ENCODE peak calls at places on chromosome 20, in five cellular contexts. U is pancreas, N is upper lobe of right lung, X is transverse colon, W is Panc1. G is an unnamed sample.

GRCh38 chr20:50446351-50447101 is 63.7 kb upstream of the PTPN1 start:
- DNase-seq in N (no peak), X (peak), W (no peak), U (no peak), G (no peak)

GRCh38 chr20:58921564-58921963 is 59.5 kb upstream of the NELFCD start:
- DNase-seq in U (no peak), N (no peak), X (no peak), W (no peak), G (no peak)

GRCh38 chr20:57250607-57251343 is 15.7 kb downstream of the BMP7 start:
- DNase-seq in X (no peak), N (no peak), W (no peak), U (no peak), G (no peak)

GRCh38 chr20:36591854-36592641 is 13.5 kb upstream of the RAB5IF start:
- DNase-seq in W (no peak), U (no peak), N (no peak), X (no peak), G (no peak)

GRCh38 chr20:327041-327945 is 1.9 kb downstream of the SOX12 start:
- DNase-seq in X (peak), N (peak), U (peak), W (no peak), G (peak)

GRCh38 chr20:17936306-17936790 is 32.2 kb downstream of the SNX5 start:
- DNase-seq in X (no peak), U (no peak), N (no peak), W (no peak), G (no peak)

GRCh38 chr20:48826883-48827771 is 672 bp downstream of the PREX1 start:
- DNase-seq in N (peak), U (no peak), W (no peak), X (peak), G (no peak)

GRCh38 chr20:25116746-25117457 is 35.0 kb upstream of the VSX1 start:
- DNase-seq in U (no peak), X (no peak), N (no peak), W (no peak), G (no peak)

GRCh38 chr20:23234311-23235078 is 116.1 kb upstream of the NXT1 start:
- DNase-seq in U (no peak), W (no peak), N (no peak), X (no peak), G (peak)

GRCh38 chr20:61295726-61296628 is 43.9 kb downstream of the CDH4 start:
- DNase-seq in W (no peak), N (no peak), X (no peak), U (no peak), G (no peak)

GRCh38 chr20:1875169-1875554 is 20.0 kb upstream of the SIRPA start:
- DNase-seq in U (no peak), N (no peak), W (no peak), X (no peak), G (no peak)

GRCh38 chr20:19935842-19936241 is 81.3 kb upstream of the NAA20 start:
- DNase-seq in U (peak), W (no peak), X (peak), N (no peak), G (no peak)

GRCh38 chr20:24199493-24199892 is 210.9 kb upstream of the GGTLC1 start:
- DNase-seq in W (no peak), N (no peak), U (no peak), X (no peak), G (no peak)

GRCh38 chr20:8853805-8854338 is 215.0 kb upstream of the PLCB4 start:
- DNase-seq in N (no peak), W (peak), U (no peak), X (no peak), G (no peak)

GRCh38 chr20:19888269-19888669 is 128.9 kb upstream of the NAA20 start:
- DNase-seq in N (no peak), U (no peak), W (no peak), X (peak), G (no peak)

GRCh38 chr20:15986690-15987089 is 586.6 kb downstream of the KIF16B start:
- DNase-seq in N (no peak), U (no peak), X (no peak), W (no peak), G (no peak)

GRCh38 chr20:14114049-14114448 is 118.7 kb downstream of the MACROD2 start:
- DNase-seq in W (no peak), U (no peak), X (no peak), N (no peak), G (no peak)

GRCh38 chr20:10093087-10093591 is 58.4 kb downstream of the ANKEF1 start:
- DNase-seq in N (no peak), X (no peak), U (no peak), W (no peak), G (no peak)

GRCh38 chr20:32582659-32583580 is 2.2 kb downstream of the NOL4L start:
- DNase-seq in U (peak), X (peak), W (no peak), N (no peak), G (no peak)

GRCh38 chr20:19807901-19808300 is 49.8 kb downstream of the RIN2 start:
- DNase-seq in X (no peak), N (no peak), U (no peak), W (no peak), G (no peak)

GRCh38 chr20:32234135-32234808 is 26.6 kb downstream of the POFUT1 start:
- DNase-seq in N (no peak), W (no peak), U (no peak), X (no peak), G (no peak)

GRCh38 chr20:2585811-2586210 is 49.4 kb downstream of the TMC2 start:
- DNase-seq in W (no peak), U (no peak), X (no peak), N (no peak), G (no peak)

GRCh38 chr20:219290-220115 is 7.6 kb upstream of the DEFB129 start:
- DNase-seq in W (peak), X (no peak), U (no peak), N (no peak), G (no peak)

GRCh38 chr20:13205848-13206434 is 15.1 kb upstream of the ISM1 start:
- DNase-seq in W (no peak), X (no peak), N (no peak), U (no peak), G (no peak)

GRCh38 chr20:46364670-46365482 is 41.5 kb downstream of the ELMO2 start:
- DNase-seq in U (no peak), X (no peak), W (no peak), N (no peak), G (no peak)

GRCh38 chr20:47464380-47465101 is 37.1 kb upstream of the NCOA3 start:
- DNase-seq in X (peak), U (no peak), W (peak), N (no peak), G (peak)

GRCh38 chr20:10134176-10134575 is 84.5 kb upstream of the SNAP25 start:
- DNase-seq in N (no peak), X (no peak), U (no peak), W (no peak), G (no peak)

GRCh38 chr20:48717095-48717958 is 110.5 kb downstream of the PREX1 start:
- DNase-seq in W (no peak), X (no peak), N (no peak), U (no peak), G (no peak)

GRCh38 chr20:44073675-44074071 is 113.3 kb downstream of the JPH2 start:
- DNase-seq in W (no peak), X (no peak), U (no peak), N (peak), G (no peak)

GRCh38 chr20:64159286-64159680 is 5.0 kb upstream of the MYT1 start:
- DNase-seq in N (no peak), U (no peak), X (no peak), W (no peak), G (no peak)

GRCh38 chr20:57770852-57771746 is 61.3 kb upstream of the PMEPA1 start:
- DNase-seq in W (no peak), U (no peak), N (no peak), X (no peak), G (peak)

GRCh38 chr20:11443382-11444119 is 474.1 kb upstream of the BTBD3 start:
- DNase-seq in X (no peak), N (no peak), W (no peak), U (no peak), G (no peak)

GRCh38 chr20:22058746-22059145 is 353.3 kb downstream of the PAX1 start:
- DNase-seq in W (no peak), X (no peak), N (no peak), U (no peak), G (no peak)

GRCh38 chr20:62494537-62494936 is 18.7 kb upstream of the GATA5 start:
- DNase-seq in U (no peak), N (no peak), W (no peak), X (no peak), G (no peak)

GRCh38 chr20:62494980-62495797 is 19.4 kb upstream of the GATA5 start:
- DNase-seq in U (no peak), W (no peak), N (no peak), X (no peak), G (no peak)

GRCh38 chr20:62492711-62493110 is 16.9 kb upstream of the GATA5 start:
- DNase-seq in N (no peak), U (no peak), X (no peak), W (no peak), G (no peak)

GRCh38 chr20:62493886-62494285 is 18.1 kb upstream of the GATA5 start:
- DNase-seq in U (no peak), N (no peak), W (no peak), X (no peak), G (no peak)

GRCh38 chr20:62493253-62493885 is 17.6 kb upstream of the GATA5 start:
- DNase-seq in U (no peak), N (no peak), W (no peak), X (no peak), G (no peak)
- H3K27ac ChIP-seq in U (no peak), N (no peak), W (no peak), X (no peak), G (no peak)

GRCh38 chr20:34310481-34311117 is 7.4 kb upstream of the AHCY start:
- DNase-seq in W (no peak), N (no peak), X (no peak), U (no peak), G (no peak)
- H3K4me3 ChIP-seq in W (no peak), N (no peak), X (peak), U (no peak), G (no peak)

DNA sequence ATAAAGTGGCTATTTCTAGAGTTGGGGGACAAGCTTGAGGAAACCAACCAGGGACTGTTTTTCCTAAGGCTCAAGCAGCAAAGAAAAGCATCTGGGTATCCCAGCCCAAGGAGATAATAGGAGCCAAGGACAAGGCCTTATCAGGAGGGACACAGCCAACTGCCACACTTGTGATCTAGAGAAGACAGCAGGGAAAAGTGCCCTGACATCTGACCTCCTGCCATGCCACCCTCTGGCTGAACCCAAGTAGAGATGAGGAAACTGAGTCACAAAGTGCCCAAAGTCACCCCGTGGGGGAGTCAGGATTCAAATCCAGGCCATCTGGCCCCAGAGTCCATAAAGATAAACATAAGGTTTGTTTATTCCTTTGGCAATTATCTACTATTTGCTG is 3.6 kb upstream of the LBP start:
- DNase-seq in W (no peak), X (no peak), N (no peak), U (no peak), G (no peak)
- H3K27ac ChIP-seq in W (no peak), X (peak), N (no peak), U (no peak), G (no peak)

GRCh38 chr20:62362590-62362940 is 4.5 kb downstream of the LAMA5 start:
- DNase-seq in X (peak), N (no peak), U (no peak), W (no peak), G (no peak)

GRCh38 chr20:62360854-62361798 is 6.0 kb downstream of the LAMA5 start:
- DNase-seq in X (no peak), U (peak), N (peak), W (no peak), G (peak)

GRCh38 chr20:62363920-62364851 is 2.9 kb downstream of the LAMA5 start:
- DNase-seq in U (peak), W (no peak), N (peak), X (peak), G (peak)

GRCh38 chr20:62362991-62363919 is 3.9 kb downstream of the LAMA5 start:
- DNase-seq in W (no peak), N (peak), X (peak), U (peak), G (peak)

GRCh38 chr20:62361799-62362589 is 5.1 kb downstream of the LAMA5 start:
- DNase-seq in X (no peak), U (peak), W (no peak), N (peak), G (peak)
- H3K4me3 ChIP-seq in X (no peak), U (no peak), W (no peak), N (no peak), G (no peak)